ENCODE peak calls at places on chromosomes 7 and 10, in four cellular contexts. S is H7, A is colonic mucosa, K is stomach. W is an unnamed sample.

GRCh38 chr7:101519324-101520017 is 109.6 kb downstream of the MYL10 start:
- DNase-seq in K (no peak), S (no peak), A (no peak), W (no peak)

GRCh38 chr7:155750255-155751125 is 61.8 kb downstream of the SHH start:
- DNase-seq in A (no peak), S (no peak), K (no peak), W (no peak)

GRCh38 chr7:4174016-4174415 is 508.1 kb upstream of the FOXK1 start:
- DNase-seq in K (no peak), S (no peak), A (no peak), W (no peak)

GRCh38 chr7:5457245-5457735 is 33.7 kb upstream of the TNRC18 start:
- DNase-seq in A (no peak), S (peak; percentile 50), K (no peak), W (no peak)

GRCh38 chr10:117734626-117735405 is 192.3 kb downstream of the EMX2 start:
- DNase-seq in S (peak; percentile 67), A (no peak), K (no peak), W (peak; percentile 80)

GRCh38 chr7:157895520-157896375 is 558.9 kb downstream of the DNAJB6 start:
- DNase-seq in K (no peak), S (no peak), A (no peak), W (peak; percentile 32)

GRCh38 chr10:131318791-131319190 is 7.3 kb upstream of the TCERG1L start:
- DNase-seq in K (no peak), S (no peak), A (no peak), W (no peak)

GRCh38 chr10:48511855-48512191 is 93.0 kb downstream of the ARHGAP22 start:
- DNase-seq in A (no peak), K (peak; percentile 13), S (no peak), W (peak; percentile 38)

GRCh38 chr10:132277311-132277741 is 30.4 kb downstream of the STK32C start:
- DNase-seq in S (no peak), K (no peak), A (no peak), W (no peak)

GRCh38 chr7:1715331-1715625 is 45.2 kb downstream of the ELFN1 start:
- DNase-seq in A (no peak), S (no peak), K (no peak), W (no peak)

GRCh38 chr7:76403780-76404494 is 5.6 kb downstream of the SSC4D start:
- DNase-seq in A (peak; percentile 73), S (peak; percentile 27), K (no peak), W (no peak)

GRCh38 chr10:34049469-34049868 is 715.0 kb upstream of the NRP1 start:
- DNase-seq in S (no peak), A (no peak), K (no peak), W (no peak)

GRCh38 chr7:50304911-50305621 is 550 bp downstream of the IKZF1 start:
- DNase-seq in A (no peak), K (no peak), S (peak; percentile 39), W (no peak)

GRCh38 chr7:24419070-24419469 is 135.1 kb downstream of the NPY start:
- DNase-seq in K (no peak), S (peak; percentile 20), A (no peak), W (no peak)

GRCh38 chr10:133460208-133460769 is 6.5 kb downstream of the SCART1 start:
- DNase-seq in A (no peak), K (no peak), S (no peak), W (no peak)

GRCh38 chr7:80781561-80781979 is 137.3 kb downstream of the SEMA3C start:
- DNase-seq in S (no peak), K (peak; percentile 46), A (no peak), W (peak; percentile 54)

GRCh38 chr10:11823122-11823988 is at the start of gene PROSER2:
- DNase-seq in K (peak; percentile 72), A (peak; percentile 65), S (peak; percentile 89), W (peak; percentile 77)

GRCh38 chr7:151104411-151105235 is 18.3 kb downstream of the AGAP3 start:
- DNase-seq in K (no peak), A (no peak), S (peak; percentile 89), W (peak; percentile 82)

GRCh38 chr10:9166770-9167169 is 1112.3 kb downstream of the GATA3 start:
- DNase-seq in K (no peak), S (no peak), A (no peak), W (no peak)

GRCh38 chr10:42987121-42987541 is 89.7 kb upstream of the RET start:
- DNase-seq in S (peak; percentile 25), K (no peak), A (peak; percentile 15), W (peak; percentile 32)

GRCh38 chr10:33669861-33670385 is 335.5 kb upstream of the NRP1 start:
- DNase-seq in A (no peak), S (no peak), K (no peak), W (no peak)

GRCh38 chr7:64619705-64620104 is 46.2 kb upstream of the ZNF107 start:
- DNase-seq in A (no peak), K (no peak), S (no peak), W (no peak)

GRCh38 chr7:145643981-145644380 is 472.6 kb upstream of the CNTNAP2 start:
- DNase-seq in K (no peak), S (no peak), A (no peak), W (no peak)

GRCh38 chr7:7858559-7858958 is 110.0 kb upstream of the GLCCI1 start:
- DNase-seq in S (no peak), K (no peak), A (no peak), W (no peak)

GRCh38 chr10:50552771-50553535 is 70.8 kb downstream of the SGMS1 start:
- DNase-seq in S (no peak), K (peak; percentile 29), A (peak; percentile 49), W (peak; percentile 62)

GRCh38 chr10:16948335-16948734 is 131.1 kb upstream of the RSU1 start:
- DNase-seq in K (no peak), S (no peak), A (no peak), W (no peak)

GRCh38 chr10:17144757-17145156 is 15.1 kb upstream of the CUBN start:
- DNase-seq in K (no peak), S (no peak), A (no peak), W (no peak)

GRCh38 chr10:24350111-24350921 is 141.4 kb downstream of the KIAA1217 start:
- DNase-seq in S (no peak), K (no peak), A (no peak), W (no peak)

GRCh38 chr10:47458466-47459154 is 25.3 kb downstream of the ANXA8 start:
- DNase-seq in S (no peak), A (no peak), K (no peak), W (no peak)

GRCh38 chr7:1646391-1646790 is 23.7 kb upstream of the ELFN1 start:
- DNase-seq in A (no peak), S (no peak), K (no peak), W (no peak)

GRCh38 chr10:131312261-131312801 is 810 bp upstream of the TCERG1L start:
- DNase-seq in K (no peak), S (peak; percentile 92), A (no peak), W (peak; percentile 95)

GRCh38 chr10:19979628-19980027 is 163.4 kb downstream of the PLXDC2 start:
- DNase-seq in S (no peak), K (no peak), A (no peak), W (no peak)

GRCh38 chr10:1393481-1393880 is 337.3 kb downstream of the WDR37 start:
- DNase-seq in K (no peak), A (peak; percentile 3), S (no peak), W (no peak)

GRCh38 chr7:78635394-78635793 is 818.1 kb downstream of the MAGI2 start:
- DNase-seq in A (no peak), K (no peak), S (no peak), W (no peak)

GRCh38 chr10:35563266-35563891 is 41.8 kb upstream of the GJD4 start:
- DNase-seq in K (peak; percentile 63), S (peak; percentile 85), A (peak; percentile 45), W (peak; percentile 88)

GRCh38 chr10:58967551-58968418 is 208.7 kb upstream of the PHYHIPL start:
- DNase-seq in A (no peak), S (peak; percentile 56), K (peak; percentile 31), W (peak; percentile 97)

GRCh38 chr10:117175215-117175900 is 21.9 kb upstream of the KCNK18 start:
- DNase-seq in A (peak; percentile 35), S (peak; percentile 70), K (no peak), W (peak; percentile 72)

DNA sequence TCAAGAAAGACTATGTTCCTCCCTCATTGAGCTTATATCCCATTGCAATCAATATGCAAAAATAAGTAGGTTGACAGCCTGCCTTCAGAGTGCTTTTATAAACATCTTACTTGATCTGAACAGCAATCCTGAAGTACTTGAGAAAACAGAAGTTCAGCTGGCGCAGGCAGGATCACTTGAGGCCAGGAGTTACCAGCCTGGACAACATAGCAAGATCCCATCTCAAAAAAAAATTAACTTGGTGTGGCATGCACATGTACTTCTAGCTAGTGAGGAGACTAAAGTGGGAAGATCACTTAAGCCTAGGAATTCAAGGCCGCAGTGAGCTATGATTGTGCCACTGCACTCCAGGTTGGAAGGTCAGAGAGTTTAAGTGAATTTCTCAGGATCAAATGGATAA is 30.1 kb downstream of the LUC7L2 start:
- DNase-seq in K (no peak), S (no peak), A (no peak), W (no peak)
- H3K36me3 ChIP-seq in K (peaks cover 85% of the 10 kb centered on the region), S (peaks cover 6% of the 10 kb centered on the region), A (no peaks in the 10 kb centered on the region), W (peaks cover 88% of the 10 kb centered on the region)

GRCh38 chr10:98419456-98420261 is 4.7 kb upstream of the PYROXD2 start:
- DNase-seq in A (no peak), K (no peak), S (no peak), W (no peak)
- H3K36me3 ChIP-seq in A (peaks cover 13% of the 10 kb centered on the region), K (peaks cover 78% of the 10 kb centered on the region), S (no peaks in the 10 kb centered on the region), W (no peaks in the 10 kb centered on the region)

DNA sequence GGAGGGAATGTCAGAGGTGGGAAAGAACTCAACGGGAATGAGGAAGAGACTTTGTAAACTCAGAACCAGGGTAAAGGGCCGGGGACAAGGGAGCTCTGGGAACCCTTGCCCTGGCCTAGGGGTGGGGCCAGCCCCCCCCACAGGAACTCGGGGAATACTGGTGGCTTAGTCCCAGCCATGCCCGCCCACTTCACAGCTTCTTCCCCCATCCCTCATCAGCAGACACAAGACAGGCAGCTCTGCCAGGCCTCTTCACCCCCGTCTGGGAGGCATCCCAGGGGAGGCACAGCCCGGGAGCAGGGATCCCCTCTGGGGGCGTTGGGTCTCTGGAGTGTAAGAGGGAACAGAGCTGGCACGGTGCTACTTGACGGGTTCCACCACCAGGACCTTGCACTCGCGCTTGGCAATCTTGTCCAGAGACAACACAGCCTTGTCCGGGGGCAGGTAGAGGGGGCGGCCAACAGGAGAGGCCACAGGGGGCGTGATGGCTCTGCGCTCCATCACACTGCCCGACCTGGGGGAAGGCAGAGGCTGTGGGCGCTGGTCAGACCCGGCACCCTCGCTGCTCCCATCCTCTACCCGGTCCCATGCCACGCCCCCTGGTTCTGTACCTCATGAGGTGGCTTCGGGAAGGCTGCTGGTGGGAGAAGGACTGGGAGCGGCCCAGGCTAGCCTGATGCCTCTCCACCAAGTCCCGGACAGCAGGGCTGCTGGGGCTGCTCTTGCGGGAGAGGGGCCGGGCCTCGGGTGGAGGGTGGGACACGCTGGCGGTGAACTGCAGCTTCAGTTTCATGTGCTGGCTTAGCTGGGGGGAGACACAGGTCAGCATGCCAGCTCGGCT is 3.7 kb downstream of the TRAPPC14 start:
- DNase-seq in A (peak; percentile 79), K (no peak), S (peak; percentile 60), W (peak; percentile 86)
- H3K36me3 ChIP-seq in A (no peaks in the 10 kb centered on the region), K (peaks cover 63% of the 10 kb centered on the region), S (peaks cover 22% of the 10 kb centered on the region), W (peaks cover 47% of the 10 kb centered on the region)

DNA sequence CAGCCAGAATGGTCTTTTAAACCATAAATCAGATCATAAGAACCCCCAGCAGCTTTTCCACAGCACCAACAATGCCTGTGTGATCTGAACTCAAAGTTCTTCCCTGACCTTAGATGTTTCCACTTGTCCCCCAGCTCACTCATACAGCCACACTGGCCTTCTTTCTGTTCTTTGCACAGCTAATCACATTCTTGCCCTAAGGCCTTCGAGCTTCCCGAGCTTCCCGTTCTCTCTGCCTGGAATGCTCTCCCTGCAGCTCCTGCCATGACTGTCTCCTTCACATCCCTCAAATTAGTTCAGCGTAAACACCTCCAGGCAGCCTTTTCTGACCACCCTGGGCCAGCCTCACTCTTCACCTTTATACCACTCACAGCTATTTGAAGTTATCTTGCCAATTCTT is 166.8 kb upstream of the NFE2L3 start:
- DNase-seq in K (no peak), S (no peak), A (no peak), W (no peak)
- H3K36me3 ChIP-seq in K (no peaks in the 10 kb centered on the region), S (no peaks in the 10 kb centered on the region), A (no peaks in the 10 kb centered on the region), W (no peaks in the 10 kb centered on the region)

GRCh38 chr7:94417261-94417660 is 22.6 kb downstream of the COL1A2 start:
- DNase-seq in K (no peak), A (no peak), S (no peak), W (no peak)
- H3K36me3 ChIP-seq in K (peaks cover 69% of the 10 kb centered on the region), A (no peaks in the 10 kb centered on the region), S (peaks cover 6% of the 10 kb centered on the region), W (no peaks in the 10 kb centered on the region)

W was measured in endodermal cell.